ENCODE peak calls at places on chromosomes 5 and 9, in ten cellular contexts. One of them, this sample, is unnamed.
A peak's percentile ranks its signal among the peaks of the same experiment; 100 is the strongest.

GRCh38 chr9:22119537-22120167 is 110.5 kb upstream of the CDKN2B start:
- DNase-seq in WERI-Rb-1: peak; percentile 11
- DNase-seq in lower lobe of right lung: no peak
- DNase-seq in IMR-90: peak; percentile 50
- DNase-seq in mesenchymal stem cell: no peak
- DNase-seq in H1: no peak
- DNase-seq in tibial artery: no peak
- DNase-seq in SK-N-SH: peak; percentile 8
- DNase-seq in mucosa of descending colon: no peak
- DNase-seq in tibial nerve: no peak
- DNase-seq in this sample: no peak

GRCh38 chr5:153659337-153659736 is 168.9 kb downstream of the GRIA1 start:
- DNase-seq in WERI-Rb-1: no peak
- DNase-seq in lower lobe of right lung: no peak
- DNase-seq in IMR-90: peak; percentile 87
- DNase-seq in mesenchymal stem cell: peak; percentile 83
- DNase-seq in H1: no peak
- DNase-seq in tibial artery: no peak
- DNase-seq in SK-N-SH: peak; percentile 21
- DNase-seq in mucosa of descending colon: no peak
- DNase-seq in tibial nerve: no peak
- DNase-seq in this sample: no peak

GRCh38 chr5:154242964-154243376 is 52.4 kb downstream of the GALNT10 start:
- DNase-seq in WERI-Rb-1: no peak
- DNase-seq in lower lobe of right lung: no peak
- DNase-seq in IMR-90: no peak
- DNase-seq in mesenchymal stem cell: no peak
- DNase-seq in H1: no peak
- DNase-seq in tibial artery: no peak
- DNase-seq in SK-N-SH: no peak
- DNase-seq in mucosa of descending colon: no peak
- DNase-seq in tibial nerve: no peak
- DNase-seq in this sample: no peak

GRCh38 chr9:121612511-121612998 is 38.9 kb upstream of the DAB2IP start:
- DNase-seq in WERI-Rb-1: no peak
- DNase-seq in lower lobe of right lung: peak; percentile 59
- DNase-seq in IMR-90: no peak
- DNase-seq in mesenchymal stem cell: peak; percentile 53
- DNase-seq in H1: no peak
- DNase-seq in tibial artery: no peak
- DNase-seq in SK-N-SH: no peak
- DNase-seq in mucosa of descending colon: peak; percentile 56
- DNase-seq in tibial nerve: no peak
- DNase-seq in this sample: no peak

GRCh38 chr9:116656535-116656934 is 30.6 kb upstream of the TRIM32 start:
- DNase-seq in WERI-Rb-1: no peak
- DNase-seq in lower lobe of right lung: no peak
- DNase-seq in IMR-90: no peak
- DNase-seq in mesenchymal stem cell: no peak
- DNase-seq in H1: no peak
- DNase-seq in tibial artery: no peak
- DNase-seq in SK-N-SH: no peak
- DNase-seq in mucosa of descending colon: no peak
- DNase-seq in tibial nerve: no peak
- DNase-seq in this sample: no peak

GRCh38 chr5:116605310-116606070 is 30.9 kb upstream of the SEMA6A start:
- DNase-seq in WERI-Rb-1: no peak
- DNase-seq in lower lobe of right lung: no peak
- DNase-seq in IMR-90: no peak
- DNase-seq in mesenchymal stem cell: no peak
- DNase-seq in H1: no peak
- DNase-seq in tibial artery: no peak
- DNase-seq in SK-N-SH: no peak
- DNase-seq in mucosa of descending colon: no peak
- DNase-seq in tibial nerve: no peak
- DNase-seq in this sample: no peak

GRCh38 chr5:19538607-19539006 is 449.4 kb downstream of the CDH18 start:
- DNase-seq in WERI-Rb-1: no peak
- DNase-seq in lower lobe of right lung: no peak
- DNase-seq in IMR-90: no peak
- DNase-seq in mesenchymal stem cell: no peak
- DNase-seq in H1: no peak
- DNase-seq in tibial artery: no peak
- DNase-seq in SK-N-SH: no peak
- DNase-seq in mucosa of descending colon: no peak
- DNase-seq in tibial nerve: no peak
- DNase-seq in this sample: no peak

GRCh38 chr9:19465571-19466267 is 56.9 kb downstream of the ACER2 start:
- DNase-seq in WERI-Rb-1: no peak
- DNase-seq in lower lobe of right lung: no peak
- DNase-seq in IMR-90: no peak
- DNase-seq in mesenchymal stem cell: no peak
- DNase-seq in H1: no peak
- DNase-seq in tibial artery: no peak
- DNase-seq in SK-N-SH: no peak
- DNase-seq in mucosa of descending colon: no peak
- DNase-seq in tibial nerve: no peak
- DNase-seq in this sample: no peak

GRCh38 chr5:38135486-38136031 is 122.8 kb upstream of the EGFLAM start:
- DNase-seq in WERI-Rb-1: no peak
- DNase-seq in lower lobe of right lung: no peak
- DNase-seq in IMR-90: no peak
- DNase-seq in mesenchymal stem cell: no peak
- DNase-seq in H1: no peak
- DNase-seq in tibial artery: no peak
- DNase-seq in SK-N-SH: no peak
- DNase-seq in mucosa of descending colon: no peak
- DNase-seq in tibial nerve: no peak
- DNase-seq in this sample: no peak

GRCh38 chr9:35598863-35599590 is 6.0 kb upstream of the TESK1 start:
- DNase-seq in WERI-Rb-1: no peak
- DNase-seq in lower lobe of right lung: peak; percentile 72
- DNase-seq in IMR-90: no peak
- DNase-seq in mesenchymal stem cell: no peak
- DNase-seq in H1: no peak
- DNase-seq in tibial artery: no peak
- DNase-seq in SK-N-SH: no peak
- DNase-seq in mucosa of descending colon: peak; percentile 66
- DNase-seq in tibial nerve: no peak
- DNase-seq in this sample: no peak

GRCh38 chr9:14903040-14903439 is 7.2 kb downstream of the FREM1 start:
- DNase-seq in WERI-Rb-1: no peak
- DNase-seq in lower lobe of right lung: no peak
- DNase-seq in IMR-90: no peak
- DNase-seq in mesenchymal stem cell: no peak
- DNase-seq in H1: no peak
- DNase-seq in tibial artery: no peak
- DNase-seq in SK-N-SH: no peak
- DNase-seq in mucosa of descending colon: no peak
- DNase-seq in tibial nerve: no peak
- DNase-seq in this sample: no peak

GRCh38 chr9:89356782-89357181 is 38.5 kb downstream of the SECISBP2 start:
- DNase-seq in WERI-Rb-1: no peak
- DNase-seq in lower lobe of right lung: no peak
- DNase-seq in IMR-90: no peak
- DNase-seq in mesenchymal stem cell: no peak
- DNase-seq in H1: no peak
- DNase-seq in tibial artery: no peak
- DNase-seq in SK-N-SH: no peak
- DNase-seq in mucosa of descending colon: no peak
- DNase-seq in tibial nerve: no peak
- DNase-seq in this sample: no peak

GRCh38 chr5:17258429-17258828 is 41.0 kb downstream of the BASP1 start:
- DNase-seq in WERI-Rb-1: no peak
- DNase-seq in lower lobe of right lung: no peak
- DNase-seq in IMR-90: peak; percentile 68
- DNase-seq in mesenchymal stem cell: no peak
- DNase-seq in H1: no peak
- DNase-seq in tibial artery: no peak
- DNase-seq in SK-N-SH: no peak
- DNase-seq in mucosa of descending colon: no peak
- DNase-seq in tibial nerve: no peak
- DNase-seq in this sample: no peak

GRCh38 chr5:17257705-17258273 is 40.4 kb downstream of the BASP1 start:
- DNase-seq in WERI-Rb-1: no peak
- DNase-seq in lower lobe of right lung: no peak
- DNase-seq in IMR-90: peak; percentile 22
- DNase-seq in mesenchymal stem cell: peak; percentile 31
- DNase-seq in H1: no peak
- DNase-seq in tibial artery: no peak
- DNase-seq in SK-N-SH: no peak
- DNase-seq in mucosa of descending colon: no peak
- DNase-seq in tibial nerve: no peak
- DNase-seq in this sample: no peak

GRCh38 chr5:17261075-17261474 is 43.6 kb downstream of the BASP1 start:
- DNase-seq in WERI-Rb-1: no peak
- DNase-seq in lower lobe of right lung: no peak
- DNase-seq in IMR-90: no peak
- DNase-seq in mesenchymal stem cell: no peak
- DNase-seq in H1: no peak
- DNase-seq in tibial artery: no peak
- DNase-seq in SK-N-SH: no peak
- DNase-seq in mucosa of descending colon: no peak
- DNase-seq in tibial nerve: no peak
- DNase-seq in this sample: no peak

GRCh38 chr5:17256839-17257238 is 39.4 kb downstream of the BASP1 start:
- DNase-seq in WERI-Rb-1: no peak
- DNase-seq in lower lobe of right lung: no peak
- DNase-seq in IMR-90: no peak
- DNase-seq in mesenchymal stem cell: no peak
- DNase-seq in H1: no peak
- DNase-seq in tibial artery: no peak
- DNase-seq in SK-N-SH: no peak
- DNase-seq in mucosa of descending colon: no peak
- DNase-seq in tibial nerve: no peak
- DNase-seq in this sample: no peak

GRCh38 chr5:17260549-17260948 is 43.1 kb downstream of the BASP1 start:
- DNase-seq in WERI-Rb-1: no peak
- DNase-seq in lower lobe of right lung: no peak
- DNase-seq in IMR-90: no peak
- DNase-seq in mesenchymal stem cell: no peak
- DNase-seq in H1: no peak
- DNase-seq in tibial artery: no peak
- DNase-seq in SK-N-SH: no peak
- DNase-seq in mucosa of descending colon: no peak
- DNase-seq in tibial nerve: no peak
- DNase-seq in this sample: no peak
- H3K9me3 ChIP-seq in WERI-Rb-1: no peaks in the 10 kb centered on the region
- H3K9me3 ChIP-seq in lower lobe of right lung: no peaks in the 10 kb centered on the region
- H3K9me3 ChIP-seq in IMR-90: no peaks in the 10 kb centered on the region
- H3K9me3 ChIP-seq in mesenchymal stem cell: no peaks in the 10 kb centered on the region
- H3K9me3 ChIP-seq in H1: peaks cover 4% of the 10 kb centered on the region
- H3K9me3 ChIP-seq in tibial artery: no peaks in the 10 kb centered on the region
- H3K9me3 ChIP-seq in SK-N-SH: no peaks in the 10 kb centered on the region
- H3K9me3 ChIP-seq in mucosa of descending colon: no peaks in the 10 kb centered on the region
- H3K9me3 ChIP-seq in tibial nerve: no peaks in the 10 kb centered on the region
- H3K9me3 ChIP-seq in this sample: no peaks in the 10 kb centered on the region

GRCh38 chr5:163005949-163006348 is 431.4 kb upstream of the CCNG1 start:
- DNase-seq in WERI-Rb-1: no peak
- DNase-seq in lower lobe of right lung: no peak
- DNase-seq in IMR-90: no peak
- DNase-seq in mesenchymal stem cell: no peak
- DNase-seq in H1: no peak
- DNase-seq in tibial artery: no peak
- DNase-seq in SK-N-SH: no peak
- DNase-seq in mucosa of descending colon: no peak
- DNase-seq in tibial nerve: no peak
- DNase-seq in this sample: no peak
- H3K9me3 ChIP-seq in WERI-Rb-1: no peaks in the 10 kb centered on the region
- H3K9me3 ChIP-seq in lower lobe of right lung: no peaks in the 10 kb centered on the region
- H3K9me3 ChIP-seq in IMR-90: peaks cover 4% of the 10 kb centered on the region
- H3K9me3 ChIP-seq in mesenchymal stem cell: no peaks in the 10 kb centered on the region
- H3K9me3 ChIP-seq in H1: no peaks in the 10 kb centered on the region
- H3K9me3 ChIP-seq in tibial artery: no peaks in the 10 kb centered on the region
- H3K9me3 ChIP-seq in SK-N-SH: no peaks in the 10 kb centered on the region
- H3K9me3 ChIP-seq in mucosa of descending colon: no peaks in the 10 kb centered on the region
- H3K9me3 ChIP-seq in tibial nerve: no peaks in the 10 kb centered on the region
- H3K9me3 ChIP-seq in this sample: no peaks in the 10 kb centered on the region

GRCh38 chr5:2582106-2582505 is 169.4 kb downstream of the IRX2 start:
- DNase-seq in WERI-Rb-1: no peak
- DNase-seq in lower lobe of right lung: no peak
- DNase-seq in IMR-90: no peak
- DNase-seq in mesenchymal stem cell: no peak
- DNase-seq in H1: no peak
- DNase-seq in tibial artery: no peak
- DNase-seq in SK-N-SH: no peak
- DNase-seq in mucosa of descending colon: no peak
- DNase-seq in tibial nerve: no peak
- DNase-seq in this sample: no peak
- H3K9me3 ChIP-seq in WERI-Rb-1: no peaks in the 10 kb centered on the region
- H3K9me3 ChIP-seq in lower lobe of right lung: no peaks in the 10 kb centered on the region
- H3K9me3 ChIP-seq in IMR-90: peaks cover 43% of the 10 kb centered on the region
- H3K9me3 ChIP-seq in mesenchymal stem cell: peaks cover 18% of the 10 kb centered on the region
- H3K9me3 ChIP-seq in H1: no peaks in the 10 kb centered on the region
- H3K9me3 ChIP-seq in tibial artery: no peaks in the 10 kb centered on the region
- H3K9me3 ChIP-seq in SK-N-SH: no peaks in the 10 kb centered on the region
- H3K9me3 ChIP-seq in mucosa of descending colon: peaks cover 25% of the 10 kb centered on the region
- H3K9me3 ChIP-seq in tibial nerve: no peaks in the 10 kb centered on the region
- H3K9me3 ChIP-seq in this sample: no peaks in the 10 kb centered on the region

DNA sequence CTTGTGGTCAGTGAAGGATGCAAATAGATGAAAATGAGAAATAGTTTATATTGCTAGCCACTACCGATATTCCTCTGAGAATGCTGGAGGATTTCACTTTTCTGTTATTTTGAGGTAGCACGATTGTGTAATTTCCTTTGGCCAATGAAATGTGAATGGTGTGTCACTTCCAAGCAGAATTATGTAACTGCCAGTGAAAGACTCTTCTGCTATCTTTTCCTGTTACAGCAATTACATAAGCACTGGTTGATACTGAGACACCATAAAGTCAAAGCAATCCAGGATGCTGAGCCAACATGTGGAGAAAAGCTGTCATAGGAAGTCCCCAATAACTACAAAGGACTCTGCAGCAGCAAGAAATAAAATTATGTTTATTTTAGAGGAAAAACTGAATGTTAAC is 3.5 kb upstream of the PCDHA2 start:
- DNase-seq in WERI-Rb-1: no peak
- DNase-seq in lower lobe of right lung: no peak
- DNase-seq in IMR-90: no peak
- DNase-seq in mesenchymal stem cell: no peak
- DNase-seq in H1: no peak
- DNase-seq in tibial artery: no peak
- DNase-seq in SK-N-SH: no peak
- DNase-seq in mucosa of descending colon: no peak
- DNase-seq in tibial nerve: no peak
- DNase-seq in this sample: no peak
- H3K9me3 ChIP-seq in WERI-Rb-1: peaks cover 6% of the 10 kb centered on the region
- H3K9me3 ChIP-seq in lower lobe of right lung: peaks cover 42% of the 10 kb centered on the region
- H3K9me3 ChIP-seq in IMR-90: peaks cover 27% of the 10 kb centered on the region
- H3K9me3 ChIP-seq in mesenchymal stem cell: peaks cover 85% of the 10 kb centered on the region
- H3K9me3 ChIP-seq in H1: peaks cover 14% of the 10 kb centered on the region
- H3K9me3 ChIP-seq in tibial artery: peaks cover 53% of the 10 kb centered on the region
- H3K9me3 ChIP-seq in SK-N-SH: no peaks in the 10 kb centered on the region
- H3K9me3 ChIP-seq in mucosa of descending colon: peaks cover 65% of the 10 kb centered on the region
- H3K9me3 ChIP-seq in tibial nerve: peaks cover 2% of the 10 kb centered on the region
- H3K9me3 ChIP-seq in this sample: peaks cover 2% of the 10 kb centered on the region

GRCh38 chr5:51072937-51073336 is 310.3 kb upstream of the ISL1 start:
- DNase-seq in WERI-Rb-1: no peak
- DNase-seq in lower lobe of right lung: no peak
- DNase-seq in IMR-90: no peak
- DNase-seq in mesenchymal stem cell: no peak
- DNase-seq in H1: no peak
- DNase-seq in tibial artery: no peak
- DNase-seq in SK-N-SH: no peak
- DNase-seq in mucosa of descending colon: no peak
- DNase-seq in tibial nerve: no peak
- DNase-seq in this sample: no peak
- H3K9me3 ChIP-seq in WERI-Rb-1: no peaks in the 10 kb centered on the region
- H3K9me3 ChIP-seq in lower lobe of right lung: peaks cover 7% of the 10 kb centered on the region
- H3K9me3 ChIP-seq in IMR-90: peaks cover 7% of the 10 kb centered on the region
- H3K9me3 ChIP-seq in mesenchymal stem cell: peaks cover 26% of the 10 kb centered on the region
- H3K9me3 ChIP-seq in H1: peaks cover 6% of the 10 kb centered on the region
- H3K9me3 ChIP-seq in tibial artery: peaks cover 9% of the 10 kb centered on the region
- H3K9me3 ChIP-seq in SK-N-SH: no peaks in the 10 kb centered on the region
- H3K9me3 ChIP-seq in mucosa of descending colon: peaks cover 9% of the 10 kb centered on the region
- H3K9me3 ChIP-seq in tibial nerve: no peaks in the 10 kb centered on the region
- H3K9me3 ChIP-seq in this sample: no peaks in the 10 kb centered on the region